ENCODE peak calls at places on chromosomes 16 and 17, in four cellular contexts. X, V, Q and F are unnamed samples.

GRCh38 chr16:67462279-67462655 is 18.7 kb downstream of the ATP6V0D1 start:
- DNase-seq in Q (no peak), V (no peak), X (no peak), F (no peak)

GRCh38 chr17:77738666-77739531 is 219.6 kb upstream of the TNRC6C start:
- DNase-seq in Q (no peak), V (peak; percentile 43), X (no peak), F (no peak)

GRCh38 chr16:3589991-3590701 is 12.9 kb upstream of the NLRC3 start:
- DNase-seq in X (no peak), Q (no peak), V (no peak), F (no peak)

GRCh38 chr16:11242658-11243057 is 13.3 kb downstream of the SOCS1 start:
- DNase-seq in Q (no peak), X (no peak), V (no peak), F (no peak)

GRCh38 chr17:76452646-76453430 is at the start of gene UBE2O:
- DNase-seq in V (peak; percentile 91), X (peak; percentile 47), Q (no peak), F (no peak)

GRCh38 chr16:19884021-19884485 is 595 bp downstream of the GPRC5B start:
- DNase-seq in X (no peak), V (peak; percentile 40), Q (no peak), F (no peak)

GRCh38 chr17:79617304-79617703 is 6.5 kb upstream of the RBFOX3 start:
- DNase-seq in V (no peak), X (no peak), Q (no peak), F (no peak)

GRCh38 chr16:53898993-53899392 is 195.0 kb downstream of the FTO start:
- DNase-seq in X (no peak), V (no peak), Q (no peak), F (no peak)

GRCh38 chr16:28100810-28101532 is 37.5 kb upstream of the GSG1L start:
- DNase-seq in V (no peak), Q (no peak), X (no peak), F (no peak)

GRCh38 chr17:43986225-43986981 is 18.0 kb upstream of the NAGS start:
- DNase-seq in V (no peak), Q (no peak), X (no peak), F (no peak)

GRCh38 chr16:89013692-89014455 is 36.9 kb upstream of the CBFA2T3 start:
- DNase-seq in X (no peak), V (no peak), Q (no peak), F (no peak)

GRCh38 chr16:75287708-75288107 is 36.3 kb upstream of the BCAR1 start:
- DNase-seq in V (no peak), Q (no peak), X (no peak), F (no peak)

GRCh38 chr17:81039854-81040758 is 5.2 kb downstream of the BAIAP2 start:
- DNase-seq in V (no peak), Q (no peak), X (no peak), F (no peak)

GRCh38 chr16:86577314-86577971 is 906 bp upstream of the FOXL1 start:
- DNase-seq in V (no peak), Q (peak; percentile 93), X (no peak), F (no peak)

GRCh38 chr17:10421211-10421610 is 539 bp downstream of the MYH8 start:
- DNase-seq in Q (no peak), V (no peak), X (no peak), F (no peak)

GRCh38 chr17:34401165-34401564 is 38.1 kb upstream of the CCL1 start:
- DNase-seq in Q (no peak), V (no peak), X (no peak), F (no peak)

GRCh38 chr17:33901085-33901484 is 354.0 kb upstream of the CCL2 start:
- DNase-seq in Q (no peak), X (no peak), V (no peak), F (no peak)

GRCh38 chr16:75559564-75560372 is 3.7 kb upstream of the TMEM231 start:
- DNase-seq in X (no peak), V (no peak), Q (no peak), F (no peak)

GRCh38 chr17:80986046-80986445 is 5.6 kb upstream of the CHMP6 start:
- DNase-seq in V (no peak), Q (no peak), X (no peak), F (no peak)

GRCh38 chr16:87951550-87952538 is 610 bp downstream of the BANP start:
- DNase-seq in Q (no peak), V (peak; percentile 54), X (no peak), F (no peak)
- TF ChIP-seq CTCF in Q (peak; percentile 23), V (no peak), X (peak; percentile 26), F (peak; percentile 19)

GRCh38 chr17:40936976-40937375 is 470 bp downstream of the KRT23 start:
- DNase-seq in V (no peak), Q (no peak), X (no peak), F (no peak)
- H3K4me3 ChIP-seq in V (no peak overlapping the region), Q (no peak overlapping the region), X (no peak overlapping the region), F (no peak overlapping the region)

GRCh38 chr17:19713901-19714361 is 2.5 kb downstream of the SLC47A2 start:
- DNase-seq in V (no peak), Q (no peak), X (no peak), F (no peak)

GRCh38 chr17:19716108-19717030 is at the start of gene SLC47A2:
- DNase-seq in X (no peak), Q (no peak), V (no peak), F (no peak)

GRCh38 chr17:19713462-19713861 is 2.9 kb downstream of the SLC47A2 start:
- DNase-seq in X (no peak), Q (no peak), V (no peak), F (no peak)

GRCh38 chr17:19717031-19717360 is 612 bp upstream of the SLC47A2 start:
- DNase-seq in X (no peak), Q (no peak), V (no peak), F (no peak)

DNA sequence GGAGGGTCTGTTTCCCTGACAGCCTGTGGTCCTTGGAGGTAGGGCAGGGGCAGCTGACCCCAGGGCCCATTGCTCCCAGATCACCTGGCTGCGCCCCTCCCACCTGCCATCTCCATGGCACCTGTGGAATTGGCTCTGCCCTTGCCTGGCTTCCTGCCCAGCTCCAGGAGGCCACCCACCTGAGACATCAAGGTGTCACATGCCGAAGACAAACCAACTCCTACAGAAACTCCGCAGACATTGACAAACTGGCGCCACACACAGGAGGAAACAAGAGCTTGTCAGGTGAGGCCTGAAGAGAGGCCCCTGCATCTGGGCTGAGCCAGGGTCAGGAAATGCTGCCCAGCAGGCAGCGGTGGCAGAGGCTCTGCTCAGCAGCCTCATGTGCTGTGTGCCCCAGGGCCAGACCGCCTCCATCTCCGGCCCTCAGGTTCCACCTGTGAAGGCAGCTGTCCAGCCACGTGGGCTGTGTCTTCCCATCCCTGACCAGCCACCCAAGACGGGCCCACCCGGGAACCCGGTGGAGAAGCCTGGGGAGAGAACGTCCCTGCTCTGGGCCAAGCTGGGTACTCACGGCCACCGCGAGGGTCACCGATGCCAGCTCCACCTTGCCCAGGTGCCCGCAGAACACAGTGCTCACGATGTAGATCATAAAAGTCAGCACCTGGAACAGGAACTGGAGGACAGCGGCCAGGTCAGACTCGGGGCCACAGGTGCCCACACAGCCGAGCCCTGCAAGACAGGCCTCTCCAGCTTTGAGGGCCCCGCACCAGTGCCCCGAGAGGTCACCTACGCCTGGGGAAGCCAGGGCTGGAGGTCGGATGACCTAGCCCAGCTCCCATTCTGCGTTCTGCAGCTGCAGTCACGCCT is 1.6 kb downstream of the SLC47A2 start:
- DNase-seq in Q (no peak), X (no peak), V (no peak), F (no peak)
- TF ChIP-seq CTCF in Q (no peak), X (no peak), V (no peak), F (no peak)

GRCh38 chr17:16599537-16599936 is 30.5 kb upstream of the ZNF287 start:
- DNase-seq in V (no peak), X (no peak), Q (no peak), F (no peak)
- H3K4me3 ChIP-seq in V (no peak overlapping the region), X (no peak overlapping the region), Q (no peak overlapping the region), F (no peak overlapping the region)

DNA sequence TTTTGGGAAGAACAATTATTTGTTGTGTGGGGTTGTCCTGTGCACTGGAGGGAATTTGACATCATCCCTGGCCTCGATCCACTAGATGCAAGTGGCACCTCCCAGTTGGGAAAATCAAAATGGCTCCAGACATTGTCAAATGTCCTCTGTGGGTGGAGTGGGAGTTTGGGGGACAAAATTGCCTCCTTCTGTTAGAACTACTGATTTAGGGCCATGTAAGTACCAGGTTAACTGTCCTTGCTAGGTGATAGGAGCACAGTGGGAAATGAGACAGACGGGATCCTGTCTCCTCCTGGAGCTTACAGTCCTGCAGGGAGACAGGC is 56.8 kb downstream of the ARHGAP23 start:
- DNase-seq in V (no peak), Q (no peak), X (no peak), F (no peak)
- TF ChIP-seq CTCF in V (no peak), Q (no peak), X (no peak), F (no peak)